ENCODE peak calls at places on chromosomes 11 and 22, in ten cellular contexts. S, O, A, W, D, N, E, K, Q and L are unnamed samples.

GRCh38 chr11:32081129-32081641 is 9.7 kb upstream of the RCN1 start:
- DNase-seq in S (no peak), O (no peak), A (peak; percentile 56), W (no peak), D (peak; percentile 22), N (no peak), E (peak; percentile 62), K (no peak), Q (no peak), L (no peak)

GRCh38 chr11:94028436-94028835 is 7.3 kb downstream of the HEPHL1 start:
- DNase-seq in S (no peak), O (no peak), A (peak; percentile 85), W (peak; percentile 12), D (no peak), N (no peak), E (peak; percentile 92), K (no peak), Q (no peak), L (no peak)

GRCh38 chr22:26463688-26464087 is 19.9 kb downstream of the HPS4 start:
- DNase-seq in S (no peak), O (no peak), A (no peak), W (no peak), D (no peak), N (no peak), E (peak; percentile 14), K (no peak), Q (no peak), L (no peak)

GRCh38 chr22:17205432-17205831 is 13.8 kb downstream of the ADA2 start:
- DNase-seq in S (peak; percentile 51), O (no peak), A (no peak), W (no peak), D (no peak), N (no peak), E (no peak), K (no peak), Q (no peak), L (no peak)

GRCh38 chr11:121722431-121723256 is 269.9 kb upstream of the SORL1-AS1 start:
- DNase-seq in S (no peak), O (peak; percentile 62), A (peak; percentile 62), W (peak; percentile 97), D (no peak), N (no peak), E (peak; percentile 44), K (no peak), Q (no peak), L (no peak)

GRCh38 chr22:36239150-36239400 is 252 bp downstream of the APOL2 start:
- DNase-seq in S (no peak), O (no peak), A (no peak), W (no peak), D (no peak), N (no peak), E (no peak), K (peak; percentile 27), Q (no peak), L (no peak)

GRCh38 chr11:110971110-110971509 is 258.9 kb upstream of the ARHGAP20 start:
- DNase-seq in S (no peak), O (no peak), A (peak; percentile 69), W (peak; percentile 38), D (no peak), N (no peak), E (peak; percentile 79), K (no peak), Q (no peak), L (no peak)

GRCh38 chr22:38272373-38273134 is at the start of gene TMEM184B:
- DNase-seq in S (peak; percentile 81), O (peak; percentile 75), A (peak; percentile 74), W (no peak), D (peak; percentile 86), N (peak; percentile 73), E (peak; percentile 35), K (peak; percentile 83), Q (peak; percentile 72), L (peak; percentile 75)

GRCh38 chr11:80637011-80637410 is 1196.2 kb upstream of the TENM4 start:
- DNase-seq in S (no peak), O (no peak), A (no peak), W (no peak), D (no peak), N (no peak), E (no peak), K (no peak), Q (no peak), L (no peak)

GRCh38 chr11:5042091-5042490 is 4.2 kb upstream of the OR52J3 start:
- DNase-seq in S (no peak), O (no peak), A (no peak), W (no peak), D (no peak), N (no peak), E (no peak), K (no peak), Q (no peak), L (no peak)

GRCh38 chr11:109695696-109696095 is 273.7 kb downstream of the C11orf87 start:
- DNase-seq in S (no peak), O (no peak), A (peak; percentile 39), W (no peak), D (no peak), N (no peak), E (peak; percentile 15), K (no peak), Q (no peak), L (no peak)

GRCh38 chr11:118612378-118612777 is 5.0 kb downstream of the PHLDB1 start:
- DNase-seq in S (no peak), O (no peak), A (no peak), W (no peak), D (no peak), N (no peak), E (no peak), K (no peak), Q (no peak), L (no peak)

GRCh38 chr22:49967333-49968241 is 7.0 kb downstream of the PIM3 start:
- DNase-seq in S (no peak), O (peak; percentile 8), A (no peak), W (no peak), D (no peak), N (no peak), E (peak; percentile 21), K (peak; percentile 2), Q (no peak), L (peak; percentile 3)